ENCODE peak calls at places on chromosomes 6 and 20, in six cellular contexts. One of them, this sample, is unnamed.

GRCh38 chr6:81561731-81562130 is 190.8 kb downstream of the TENT5A start:
- DNase-seq in endothelial cell of umbilical vein: no peak
- DNase-seq in upper lobe of left lung: no peak
- DNase-seq in AG04450: no peak
- DNase-seq in adrenal gland: no peak
- DNase-seq in upper lobe of right lung: no peak
- DNase-seq in this sample: no peak

GRCh38 chr6:56055066-56055465 is 179.7 kb upstream of the BMP5 start:
- DNase-seq in endothelial cell of umbilical vein: no peak
- DNase-seq in upper lobe of right lung: no peak
- DNase-seq in AG04450: no peak
- DNase-seq in adrenal gland: no peak
- DNase-seq in upper lobe of left lung: no peak
- DNase-seq in this sample: no peak

GRCh38 chr20:43750774-43751166 is 24.0 kb upstream of the GTSF1L start:
- DNase-seq in upper lobe of left lung: no peak
- DNase-seq in adrenal gland: no peak
- DNase-seq in endothelial cell of umbilical vein: no peak
- DNase-seq in AG04450: no peak
- DNase-seq in upper lobe of right lung: no peak
- DNase-seq in this sample: no peak

GRCh38 chr6:124670801-124671200 is 291.4 kb upstream of the RNF217 start:
- DNase-seq in AG04450: no peak
- DNase-seq in upper lobe of right lung: no peak
- DNase-seq in endothelial cell of umbilical vein: no peak
- DNase-seq in adrenal gland: no peak
- DNase-seq in upper lobe of left lung: no peak
- DNase-seq in this sample: no peak

GRCh38 chr6:49454787-49455709 is 8.0 kb downstream of the MMUT start:
- DNase-seq in upper lobe of right lung: no peak
- DNase-seq in adrenal gland: no peak
- DNase-seq in endothelial cell of umbilical vein: no peak
- DNase-seq in AG04450: no peak
- DNase-seq in upper lobe of left lung: no peak
- DNase-seq in this sample: no peak

GRCh38 chr6:143146186-143146831 is 85.6 kb downstream of the AIG1 start:
- DNase-seq in adrenal gland: no peak
- DNase-seq in endothelial cell of umbilical vein: no peak
- DNase-seq in AG04450: no peak
- DNase-seq in upper lobe of right lung: no peak
- DNase-seq in upper lobe of left lung: no peak
- DNase-seq in this sample: no peak

GRCh38 chr20:50151034-50151743 is 2.3 kb downstream of the PEDS1 start:
- DNase-seq in endothelial cell of umbilical vein: no peak
- DNase-seq in upper lobe of left lung: peak
- DNase-seq in adrenal gland: no peak
- DNase-seq in upper lobe of right lung: no peak
- DNase-seq in AG04450: no peak
- DNase-seq in this sample: no peak

GRCh38 chr6:89411019-89411268 is 1.1 kb downstream of the RRAGD start:
- DNase-seq in upper lobe of right lung: no peak
- DNase-seq in AG04450: no peak
- DNase-seq in endothelial cell of umbilical vein: no peak
- DNase-seq in upper lobe of left lung: peak
- DNase-seq in adrenal gland: no peak
- DNase-seq in this sample: no peak

GRCh38 chr20:44407402-44408184 is 52.1 kb downstream of the HNF4A start:
- DNase-seq in upper lobe of right lung: no peak
- DNase-seq in adrenal gland: peak
- DNase-seq in AG04450: no peak
- DNase-seq in upper lobe of left lung: peak
- DNase-seq in endothelial cell of umbilical vein: no peak
- DNase-seq in this sample: peak

GRCh38 chr6:90759662-90760061 is 172.8 kb upstream of the MAP3K7 start:
- DNase-seq in adrenal gland: no peak
- DNase-seq in upper lobe of right lung: no peak
- DNase-seq in upper lobe of left lung: no peak
- DNase-seq in AG04450: no peak
- DNase-seq in endothelial cell of umbilical vein: no peak
- DNase-seq in this sample: no peak

GRCh38 chr6:91781946-91782345 is 1195.1 kb upstream of the MAP3K7 start:
- DNase-seq in upper lobe of right lung: no peak
- DNase-seq in endothelial cell of umbilical vein: no peak
- DNase-seq in upper lobe of left lung: no peak
- DNase-seq in adrenal gland: peak
- DNase-seq in AG04450: no peak
- DNase-seq in this sample: no peak

GRCh38 chr20:50967621-50968020 is 9.0 kb downstream of the MOCS3 start:
- DNase-seq in adrenal gland: no peak
- DNase-seq in upper lobe of left lung: no peak
- DNase-seq in endothelial cell of umbilical vein: no peak
- DNase-seq in AG04450: no peak
- DNase-seq in upper lobe of right lung: no peak
- DNase-seq in this sample: no peak

GRCh38 chr6:43058511-43058910 is 723 bp downstream of the MRPL2 start:
- DNase-seq in endothelial cell of umbilical vein: no peak
- DNase-seq in upper lobe of left lung: no peak
- DNase-seq in AG04450: no peak
- DNase-seq in adrenal gland: no peak
- DNase-seq in upper lobe of right lung: no peak
- DNase-seq in this sample: no peak

GRCh38 chr6:109069746-109070145 is 24.9 kb downstream of the SESN1 start:
- DNase-seq in AG04450: no peak
- DNase-seq in endothelial cell of umbilical vein: no peak
- DNase-seq in upper lobe of right lung: no peak
- DNase-seq in upper lobe of left lung: no peak
- DNase-seq in adrenal gland: no peak
- DNase-seq in this sample: no peak

GRCh38 chr6:31581511-31582229 is 554 bp downstream of the LTB start:
- DNase-seq in endothelial cell of umbilical vein: no peak
- DNase-seq in AG04450: no peak
- DNase-seq in upper lobe of right lung: no peak
- DNase-seq in adrenal gland: no peak
- DNase-seq in upper lobe of left lung: no peak
- DNase-seq in this sample: peak
- H3K27ac ChIP-seq in endothelial cell of umbilical vein: peak
- H3K27ac ChIP-seq in AG04450: no peak
- H3K27ac ChIP-seq in upper lobe of right lung: peak
- H3K27ac ChIP-seq in adrenal gland: no peak
- H3K27ac ChIP-seq in upper lobe of left lung: peak
- H3K27ac ChIP-seq in this sample: peak

GRCh38 chr6:140968062-140968461 is 1164.7 kb upstream of the GJE1 start:
- DNase-seq in AG04450: no peak
- DNase-seq in endothelial cell of umbilical vein: no peak
- DNase-seq in adrenal gland: no peak
- DNase-seq in upper lobe of right lung: no peak
- DNase-seq in upper lobe of left lung: no peak
- DNase-seq in this sample: no peak
- TF ChIP-seq CTCF in AG04450: no peak
- TF ChIP-seq CTCF in endothelial cell of umbilical vein: no peak
- TF ChIP-seq CTCF in adrenal gland: no peak
- TF ChIP-seq CTCF in upper lobe of right lung: no peak
- TF ChIP-seq CTCF in upper lobe of left lung: no peak
- TF ChIP-seq CTCF in this sample: no peak

GRCh38 chr6:151494235-151494950 is 576 bp downstream of the CCDC170 start:
- DNase-seq in adrenal gland: peak
- DNase-seq in upper lobe of right lung: peak
- DNase-seq in endothelial cell of umbilical vein: peak
- DNase-seq in AG04450: no peak
- DNase-seq in upper lobe of left lung: peak
- DNase-seq in this sample: peak
- H3K27ac ChIP-seq in adrenal gland: peak
- H3K27ac ChIP-seq in upper lobe of right lung: peak
- H3K27ac ChIP-seq in endothelial cell of umbilical vein: peak
- H3K27ac ChIP-seq in AG04450: no peak
- H3K27ac ChIP-seq in upper lobe of left lung: peak
- H3K27ac ChIP-seq in this sample: peak

GRCh38 chr20:1800777-1801176 is 94.4 kb upstream of the SIRPA start:
- DNase-seq in adrenal gland: no peak
- DNase-seq in upper lobe of right lung: no peak
- DNase-seq in endothelial cell of umbilical vein: peak
- DNase-seq in upper lobe of left lung: no peak
- DNase-seq in AG04450: no peak
- DNase-seq in this sample: no peak
- TF ChIP-seq CTCF in adrenal gland: peak
- TF ChIP-seq CTCF in upper lobe of right lung: peak
- TF ChIP-seq CTCF in endothelial cell of umbilical vein: peak
- TF ChIP-seq CTCF in upper lobe of left lung: no peak
- TF ChIP-seq CTCF in AG04450: peak
- TF ChIP-seq CTCF in this sample: peak

This sample was measured in spleen.